ENCODE peak calls at places on chromosomes 11 and 22, in four cellular contexts. One of them, this sample, is unnamed.

GRCh38 chr11:100563541-100564280 is 123.4 kb upstream of the ARHGAP42 start:
- DNase-seq in ELR: peak; percentile 50
- DNase-seq in stimulated activated CD8-positive, alpha-beta memory T cell treated with anti-CD3 and anti-CD28 coated beads, Interleukin-4, amount 100 ng/mL, for 1 hour: no peak
- DNase-seq in pulmonary artery endothelial cell: no peak
- DNase-seq in this sample: no peak

GRCh38 chr22:49305966-49306631 is 521.6 kb downstream of the BRD1 start:
- DNase-seq in ELR: no peak
- DNase-seq in stimulated activated CD8-positive, alpha-beta memory T cell treated with anti-CD3 and anti-CD28 coated beads, Interleukin-4, amount 100 ng/mL, for 1 hour: no peak
- DNase-seq in pulmonary artery endothelial cell: no peak
- DNase-seq in this sample: no peak

GRCh38 chr22:48702573-48703264 is 1125.0 kb downstream of the BRD1 start:
- DNase-seq in pulmonary artery endothelial cell: no peak
- DNase-seq in stimulated activated CD8-positive, alpha-beta memory T cell treated with anti-CD3 and anti-CD28 coated beads, Interleukin-4, amount 100 ng/mL, for 1 hour: no peak
- DNase-seq in ELR: no peak
- DNase-seq in this sample: no peak

GRCh38 chr11:101686514-101686913 is 102.7 kb upstream of the TRPC6 start:
- DNase-seq in ELR: peak; percentile 68
- DNase-seq in stimulated activated CD8-positive, alpha-beta memory T cell treated with anti-CD3 and anti-CD28 coated beads, Interleukin-4, amount 100 ng/mL, for 1 hour: no peak
- DNase-seq in pulmonary artery endothelial cell: no peak
- DNase-seq in this sample: peak; percentile 21

GRCh38 chr22:47996446-47996857 is 1234.0 kb downstream of the TBC1D22A start:
- DNase-seq in ELR: no peak
- DNase-seq in pulmonary artery endothelial cell: no peak
- DNase-seq in stimulated activated CD8-positive, alpha-beta memory T cell treated with anti-CD3 and anti-CD28 coated beads, Interleukin-4, amount 100 ng/mL, for 1 hour: no peak
- DNase-seq in this sample: no peak

GRCh38 chr11:114340311-114341131 is 44.3 kb downstream of the NNMT start:
- DNase-seq in stimulated activated CD8-positive, alpha-beta memory T cell treated with anti-CD3 and anti-CD28 coated beads, Interleukin-4, amount 100 ng/mL, for 1 hour: peak; percentile 2
- DNase-seq in ELR: peak; percentile 87
- DNase-seq in pulmonary artery endothelial cell: peak; percentile 68
- DNase-seq in this sample: peak; percentile 84

GRCh38 chr22:17733484-17733883 is 40.8 kb downstream of the BID start:
- DNase-seq in pulmonary artery endothelial cell: no peak
- DNase-seq in stimulated activated CD8-positive, alpha-beta memory T cell treated with anti-CD3 and anti-CD28 coated beads, Interleukin-4, amount 100 ng/mL, for 1 hour: no peak
- DNase-seq in ELR: peak; percentile 66
- DNase-seq in this sample: no peak

GRCh38 chr11:70526116-70527045 is 128.1 kb downstream of the CTTN start:
- DNase-seq in stimulated activated CD8-positive, alpha-beta memory T cell treated with anti-CD3 and anti-CD28 coated beads, Interleukin-4, amount 100 ng/mL, for 1 hour: no peak
- DNase-seq in ELR: no peak
- DNase-seq in pulmonary artery endothelial cell: no peak
- DNase-seq in this sample: no peak

GRCh38 chr22:23695141-23695540 is 4.3 kb downstream of the RGL4 start:
- DNase-seq in pulmonary artery endothelial cell: no peak
- DNase-seq in ELR: no peak
- DNase-seq in stimulated activated CD8-positive, alpha-beta memory T cell treated with anti-CD3 and anti-CD28 coated beads, Interleukin-4, amount 100 ng/mL, for 1 hour: no peak
- DNase-seq in this sample: no peak

GRCh38 chr22:46072981-46073682 is 77.2 kb upstream of the PPARA start:
- DNase-seq in stimulated activated CD8-positive, alpha-beta memory T cell treated with anti-CD3 and anti-CD28 coated beads, Interleukin-4, amount 100 ng/mL, for 1 hour: no peak
- DNase-seq in pulmonary artery endothelial cell: no peak
- DNase-seq in ELR: peak; percentile 39
- DNase-seq in this sample: peak; percentile 38